ENCODE peak calls at places on chromosome 1, in four cellular contexts. One of them, this sample, is unnamed. For H3K4me1, the result is how much of the 10 kb centered on the place peaks cover.

GRCh38 chr1:108814343-108815125 is 42.4 kb downstream of the AKNAD1 start:
- DNase-seq in psoas muscle: no peak
- DNase-seq in left ventricle myocardium inferior: no peak
- DNase-seq in left lung: no peak
- DNase-seq in this sample: peak

GRCh38 chr1:23337869-23338268 is 6.2 kb downstream of the HNRNPR start:
- DNase-seq in psoas muscle: no peak
- DNase-seq in left ventricle myocardium inferior: no peak
- DNase-seq in left lung: no peak
- DNase-seq in this sample: peak

GRCh38 chr1:162882248-162882666 is 21.3 kb upstream of the CCDC190 start:
- DNase-seq in left ventricle myocardium inferior: no peak
- DNase-seq in left lung: no peak
- DNase-seq in psoas muscle: no peak
- DNase-seq in this sample: no peak

GRCh38 chr1:215082532-215083407 is at the start of gene KCNK2:
- DNase-seq in left ventricle myocardium inferior: no peak
- DNase-seq in psoas muscle: peak
- DNase-seq in left lung: peak
- DNase-seq in this sample: peak

GRCh38 chr1:41687007-41687406 is 202.5 kb upstream of the EDN2 start:
- DNase-seq in left ventricle myocardium inferior: no peak
- DNase-seq in psoas muscle: no peak
- DNase-seq in left lung: no peak
- DNase-seq in this sample: no peak

GRCh38 chr1:194318790-194319280 is 1132.4 kb upstream of the B3GALT2 start:
- DNase-seq in psoas muscle: no peak
- DNase-seq in left lung: no peak
- DNase-seq in left ventricle myocardium inferior: no peak
- DNase-seq in this sample: no peak

GRCh38 chr1:201266774-201267173 is 16.5 kb upstream of the PKP1 start:
- DNase-seq in psoas muscle: no peak
- DNase-seq in left lung: no peak
- DNase-seq in left ventricle myocardium inferior: no peak
- DNase-seq in this sample: peak

GRCh38 chr1:165129568-165130164 is 226.8 kb downstream of the LMX1A start:
- DNase-seq in psoas muscle: peak
- DNase-seq in left lung: no peak
- DNase-seq in left ventricle myocardium inferior: peak
- DNase-seq in this sample: peak

GRCh38 chr1:47104816-47105215 is 32.4 kb upstream of the CYP4A22 start:
- DNase-seq in left ventricle myocardium inferior: no peak
- DNase-seq in left lung: no peak
- DNase-seq in psoas muscle: no peak
- DNase-seq in this sample: no peak

GRCh38 chr1:173768206-173768605 is 53.4 kb downstream of the KLHL20 start:
- DNase-seq in left ventricle myocardium inferior: no peak
- DNase-seq in left lung: no peak
- DNase-seq in psoas muscle: no peak
- DNase-seq in this sample: no peak

GRCh38 chr1:35971601-35972000 is 40.7 kb downstream of the AGO3 start:
- DNase-seq in left lung: no peak
- DNase-seq in psoas muscle: no peak
- DNase-seq in left ventricle myocardium inferior: no peak
- DNase-seq in this sample: no peak

GRCh38 chr1:100482748-100483147 is 55.2 kb upstream of the GPR88 start:
- DNase-seq in left ventricle myocardium inferior: no peak
- DNase-seq in left lung: no peak
- DNase-seq in psoas muscle: no peak
- DNase-seq in this sample: no peak

GRCh38 chr1:31627930-31628421 is 10.5 kb downstream of the HCRTR1 start:
- DNase-seq in left ventricle myocardium inferior: peak
- DNase-seq in left lung: peak
- DNase-seq in psoas muscle: peak
- DNase-seq in this sample: peak

GRCh38 chr1:192530254-192530653 is 45.3 kb upstream of the RGS1 start:
- DNase-seq in psoas muscle: no peak
- DNase-seq in left lung: no peak
- DNase-seq in left ventricle myocardium inferior: no peak
- DNase-seq in this sample: peak

GRCh38 chr1:197595244-197595904 is 179.9 kb downstream of the DENND1B start:
- DNase-seq in left lung: no peak
- DNase-seq in left ventricle myocardium inferior: no peak
- DNase-seq in psoas muscle: no peak
- DNase-seq in this sample: no peak

GRCh38 chr1:37741130-37741529 is 23.8 kb downstream of the EPHA10 start:
- DNase-seq in left lung: no peak
- DNase-seq in psoas muscle: no peak
- DNase-seq in left ventricle myocardium inferior: no peak
- DNase-seq in this sample: no peak

GRCh38 chr1:236064674-236065508 is at the start of gene NID1:
- DNase-seq in left lung: peak
- DNase-seq in left ventricle myocardium inferior: peak
- DNase-seq in psoas muscle: peak
- DNase-seq in this sample: peak

GRCh38 chr1:80384037-80384830 is 1377.7 kb upstream of the ADGRL4 start:
- DNase-seq in left lung: no peak
- DNase-seq in left ventricle myocardium inferior: no peak
- DNase-seq in psoas muscle: no peak
- DNase-seq in this sample: peak
- H3K4me3 ChIP-seq in left lung: no peak
- H3K4me3 ChIP-seq in left ventricle myocardium inferior: no peak
- H3K4me3 ChIP-seq in psoas muscle: no peak
- H3K4me3 ChIP-seq in this sample: no peak

GRCh38 chr1:9320520-9321479 is 28.1 kb downstream of the SPSB1 start:
- DNase-seq in left ventricle myocardium inferior: no peak
- DNase-seq in left lung: peak
- DNase-seq in psoas muscle: no peak
- DNase-seq in this sample: no peak
- H3K4me1 ChIP-seq in left ventricle myocardium inferior: half or more
- H3K4me1 ChIP-seq in left lung: half or more
- H3K4me1 ChIP-seq in psoas muscle: under half
- H3K4me1 ChIP-seq in this sample: under half

GRCh38 chr1:3125078-3125477 is 56.1 kb downstream of the PRDM16 start:
- DNase-seq in left ventricle myocardium inferior: no peak
- DNase-seq in left lung: no peak
- DNase-seq in psoas muscle: no peak
- DNase-seq in this sample: no peak
- H3K27ac ChIP-seq in left ventricle myocardium inferior: peak
- H3K27ac ChIP-seq in left lung: no peak
- H3K27ac ChIP-seq in psoas muscle: no peak
- H3K27ac ChIP-seq in this sample: no peak

GRCh38 chr1:156336242-156336641 is 1.9 kb downstream of the CCT3 start:
- DNase-seq in psoas muscle: no peak
- DNase-seq in left ventricle myocardium inferior: no peak
- DNase-seq in left lung: no peak
- DNase-seq in this sample: peak
- H3K4me3 ChIP-seq in psoas muscle: peak
- H3K4me3 ChIP-seq in left ventricle myocardium inferior: peak
- H3K4me3 ChIP-seq in left lung: peak
- H3K4me3 ChIP-seq in this sample: no peak

GRCh38 chr1:77671836-77672235 is 10.6 kb downstream of the ZZZ3 start:
- DNase-seq in left lung: no peak
- DNase-seq in psoas muscle: no peak
- DNase-seq in left ventricle myocardium inferior: no peak
- DNase-seq in this sample: peak
- H3K4me1 ChIP-seq in left lung: under half
- H3K4me1 ChIP-seq in psoas muscle: half or more
- H3K4me1 ChIP-seq in left ventricle myocardium inferior: half or more
- H3K4me1 ChIP-seq in this sample: under half

GRCh38 chr1:213120961-213121360 is 69.9 kb downstream of the RPS6KC1 start:
- DNase-seq in left lung: no peak
- DNase-seq in psoas muscle: no peak
- DNase-seq in left ventricle myocardium inferior: no peak
- DNase-seq in this sample: no peak

GRCh38 chr1:213122514-213122929 is 71.5 kb downstream of the RPS6KC1 start:
- DNase-seq in left ventricle myocardium inferior: no peak
- DNase-seq in psoas muscle: no peak
- DNase-seq in left lung: no peak
- DNase-seq in this sample: peak

GRCh38 chr1:213124590-213124989 is 73.5 kb downstream of the RPS6KC1 start:
- DNase-seq in left ventricle myocardium inferior: no peak
- DNase-seq in psoas muscle: no peak
- DNase-seq in left lung: no peak
- DNase-seq in this sample: no peak

GRCh38 chr1:213123532-213123931 is 72.5 kb downstream of the RPS6KC1 start:
- DNase-seq in psoas muscle: no peak
- DNase-seq in left lung: no peak
- DNase-seq in left ventricle myocardium inferior: no peak
- DNase-seq in this sample: peak

DNA sequence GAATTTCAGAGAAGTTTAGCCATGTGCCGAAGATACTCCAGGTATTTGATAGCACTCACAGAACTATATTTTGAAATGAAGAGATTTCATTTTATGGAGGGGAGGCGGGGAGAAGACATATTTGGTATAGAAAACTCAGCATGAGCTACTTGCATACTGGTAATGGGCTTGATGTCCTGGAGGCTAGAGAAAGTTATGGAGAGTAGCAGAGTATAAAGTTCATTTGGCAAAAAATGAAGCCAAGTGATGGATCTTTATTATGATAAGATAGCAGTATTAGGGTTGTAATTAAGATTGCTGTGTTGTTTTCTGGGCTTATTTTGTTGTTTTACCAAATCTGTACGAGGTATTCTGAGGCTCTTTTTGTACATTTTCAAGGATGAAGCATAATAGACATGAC is 72.0 kb downstream of the RPS6KC1 start:
- DNase-seq in left lung: no peak
- DNase-seq in left ventricle myocardium inferior: no peak
- DNase-seq in psoas muscle: no peak
- DNase-seq in this sample: no peak
- H3K27ac ChIP-seq in left lung: no peak
- H3K27ac ChIP-seq in left ventricle myocardium inferior: no peak
- H3K27ac ChIP-seq in psoas muscle: no peak
- H3K27ac ChIP-seq in this sample: no peak

GRCh38 chr1:152954436-152954835 is 7.4 kb downstream of the SPRR5 start:
- DNase-seq in left ventricle myocardium inferior: no peak
- DNase-seq in left lung: no peak
- DNase-seq in psoas muscle: no peak
- DNase-seq in this sample: no peak
- H3K4me3 ChIP-seq in left ventricle myocardium inferior: no peak
- H3K4me3 ChIP-seq in left lung: no peak
- H3K4me3 ChIP-seq in psoas muscle: no peak
- H3K4me3 ChIP-seq in this sample: no peak

GRCh38 chr1:159014003-159014571 is 4.4 kb downstream of the IFI16 start:
- DNase-seq in psoas muscle: no peak
- DNase-seq in left ventricle myocardium inferior: no peak
- DNase-seq in left lung: no peak
- DNase-seq in this sample: no peak
- H3K4me1 ChIP-seq in psoas muscle: under half
- H3K4me1 ChIP-seq in left ventricle myocardium inferior: half or more
- H3K4me1 ChIP-seq in left lung: half or more
- H3K4me1 ChIP-seq in this sample: under half